ENCODE peak calls at places on chromosomes 1 and 21, in seven cellular contexts. F is endothelial cell, C is AG04450, S is astrocyte of the spinal cord, U is neural progenitor cell, Y is cardiac muscle cell, V is epithelial cell of esophagus. J is an unnamed sample.

GRCh38 chr1:43344267-43344666 is 6.6 kb downstream of the MPL start:
- DNase-seq in Y (no peak), F (no peak), V (no peak), C (no peak), S (no peak), U (no peak), J (no peak)

GRCh38 chr1:173862769-173863223 is 5.0 kb downstream of the GAS5 start:
- DNase-seq in V (no peak), Y (peak), S (no peak), C (no peak), F (no peak), U (no peak), J (no peak)

GRCh38 chr1:43205671-43206070 is 33.5 kb downstream of the CFAP57 start:
- DNase-seq in U (no peak), S (peak), V (peak), Y (peak), C (peak), F (no peak), J (no peak)

GRCh38 chr1:37561794-37562132 is 5.0 kb downstream of the DNALI1 start:
- DNase-seq in Y (peak), S (no peak), U (peak), C (no peak), F (peak), V (peak), J (peak)

GRCh38 chr1:117117697-117118096 is 3.9 kb downstream of the TRIM45 start:
- DNase-seq in Y (no peak), S (no peak), C (no peak), F (no peak), U (no peak), V (no peak), J (no peak)

GRCh38 chr1:51671527-51672325 is 54.8 kb downstream of the OSBPL9 start:
- DNase-seq in F (no peak), V (no peak), C (peak), U (no peak), Y (peak), S (peak), J (no peak)

GRCh38 chr21:36867506-36867905 is 99.0 kb downstream of the HLCS start:
- DNase-seq in Y (no peak), V (no peak), C (no peak), F (no peak), U (no peak), S (no peak), J (no peak)

GRCh38 chr1:68624233-68624632 is 127.4 kb upstream of the DEPDC1 start:
- DNase-seq in U (peak), S (peak), C (no peak), V (peak), Y (peak), F (no peak), J (no peak)

GRCh38 chr1:236489710-236490377 is 33.9 kb upstream of the LGALS8 start:
- DNase-seq in S (peak), C (no peak), Y (peak), V (peak), F (peak), U (peak), J (peak)

GRCh38 chr1:109783436-109783835 is 19.7 kb upstream of the EPS8L3 start:
- DNase-seq in V (peak), C (no peak), F (no peak), Y (peak), S (no peak), U (peak), J (no peak)

GRCh38 chr1:85601930-85602329 is 21.4 kb downstream of the CCN1 start:
- DNase-seq in V (no peak), S (no peak), F (no peak), Y (no peak), U (no peak), C (no peak), J (no peak)

GRCh38 chr1:227315500-227316346 is 2.6 kb downstream of the CDC42BPA start:
- DNase-seq in F (no peak), V (peak), C (no peak), Y (peak), U (peak), S (peak), J (no peak)

GRCh38 chr1:161088587-161089110 is 709 bp downstream of the NECTIN4 start:
- DNase-seq in U (no peak), S (peak), Y (no peak), F (no peak), V (peak), C (no peak), J (no peak)

GRCh38 chr1:222084048-222084447 is 342.2 kb upstream of the DUSP10 start:
- DNase-seq in C (no peak), F (no peak), Y (no peak), S (peak), U (no peak), V (no peak), J (no peak)
- TF ChIP-seq CTCF in C (no peak), F (no peak), Y (no peak), S (no peak), U (no peak), V (no peak), J (no peak)

GRCh38 chr1:66250075-66250474 is 283.9 kb upstream of the SGIP1 start:
- DNase-seq in F (no peak), S (no peak), V (no peak), U (no peak), C (no peak), Y (no peak), J (no peak)
- TF ChIP-seq CTCF in F (no peak), S (no peak), V (no peak), U (no peak), C (no peak), Y (no peak), J (no peak)

GRCh38 chr1:9126511-9126910 is 2.4 kb downstream of the GPR157 start:
- DNase-seq in C (no peak), Y (no peak), F (no peak), S (no peak), V (peak), U (no peak), J (no peak)

GRCh38 chr1:9127395-9128160 is 1.3 kb downstream of the GPR157 start:
- DNase-seq in F (no peak), U (peak), C (no peak), Y (no peak), S (no peak), V (peak), J (no peak)

GRCh38 chr1:9128161-9128519 is 762 bp downstream of the GPR157 start:
- DNase-seq in S (no peak), V (peak), C (no peak), Y (no peak), U (no peak), F (no peak), J (no peak)

GRCh38 chr1:9129391-9130041 is 614 bp upstream of the GPR157 start:
- DNase-seq in C (no peak), S (peak), F (peak), Y (peak), V (peak), U (peak), J (peak)

DNA sequence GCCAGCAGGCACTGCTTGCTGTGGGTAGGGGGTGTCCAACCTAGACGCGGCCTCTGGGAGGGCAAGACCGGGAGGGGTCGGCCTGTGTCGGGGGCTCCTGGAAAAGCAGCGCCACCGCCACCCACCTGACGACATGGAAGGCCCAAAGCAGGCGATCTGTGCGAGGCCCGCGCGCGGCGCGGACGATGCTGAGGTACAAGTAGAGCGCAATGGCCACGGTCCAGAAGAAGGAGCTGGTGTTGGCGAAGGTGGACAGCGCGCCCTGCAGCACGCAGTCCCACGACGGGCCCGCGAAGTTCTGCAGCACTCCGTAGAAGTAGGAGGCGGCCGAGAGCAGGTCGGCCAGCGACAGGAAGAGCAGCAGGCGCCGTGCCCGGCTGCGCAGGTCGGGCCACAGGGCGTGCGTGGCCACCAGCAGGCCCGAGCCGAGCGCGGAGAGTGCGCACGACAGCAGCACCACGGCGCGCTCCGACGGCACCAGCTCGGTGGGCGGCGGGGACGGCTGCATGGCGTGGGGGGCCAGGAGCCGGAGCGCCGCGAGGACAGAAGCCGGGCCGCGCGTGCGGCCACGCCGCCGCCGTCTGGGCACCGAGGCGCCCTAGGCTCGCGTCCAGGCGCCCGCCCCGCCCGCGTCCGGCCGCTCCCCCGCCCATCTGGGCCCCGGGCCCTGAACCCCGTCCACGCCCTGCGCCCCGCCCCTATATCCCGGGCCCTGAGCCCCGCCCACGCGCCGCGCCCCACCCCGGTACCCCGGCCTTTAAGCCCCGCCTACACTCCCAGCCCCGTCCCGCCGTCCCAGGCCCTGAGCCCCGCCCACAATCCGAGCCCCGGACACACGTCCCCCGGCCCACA is at the start of gene GPR157:
- DNase-seq in Y (peak), U (peak), C (no peak), S (peak), F (peak), V (peak), J (peak)
- TF ChIP-seq CTCF in Y (no peak), U (peak), C (peak), S (peak), F (no peak), V (peak), J (peak)

DNA sequence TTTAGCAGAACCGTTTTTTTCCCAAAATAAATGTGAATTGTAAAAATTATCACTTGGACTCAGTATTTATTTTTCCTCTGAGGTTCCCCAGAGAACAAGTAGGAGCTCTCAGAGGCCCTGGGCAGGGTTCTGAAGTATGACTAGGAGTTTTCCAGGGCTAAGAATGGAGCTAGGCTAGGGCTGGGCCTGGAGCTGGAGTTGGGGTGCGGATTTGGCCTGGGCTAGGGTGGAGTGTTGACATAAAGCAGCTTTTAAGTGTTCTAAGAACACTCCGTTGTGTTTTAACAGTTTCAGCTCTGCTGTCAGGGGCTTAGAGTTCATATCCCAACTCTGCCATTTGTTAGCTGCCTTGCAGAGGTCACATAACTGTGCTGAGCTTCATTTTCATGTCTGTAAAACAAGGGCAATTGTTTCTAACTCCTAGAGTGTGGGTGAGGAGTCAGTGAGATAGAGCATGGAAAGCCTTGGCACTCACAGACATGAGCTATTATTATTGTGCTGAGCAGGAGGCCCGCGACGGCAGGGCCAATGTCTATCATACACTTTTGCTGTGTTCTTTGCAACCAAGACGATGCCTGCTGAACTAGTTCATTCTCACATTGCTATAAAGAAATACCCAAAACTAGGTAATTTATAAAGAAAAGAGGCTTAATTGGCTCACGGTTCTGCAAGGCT is 51.1 kb downstream of the LACTBL1 start:
- DNase-seq in S (no peak), C (no peak), U (no peak), Y (no peak), F (no peak), V (no peak), J (no peak)
- TF ChIP-seq CTCF in S (no peak), C (no peak), U (no peak), Y (no peak), F (no peak), V (no peak), J (no peak)

GRCh38 chr1:53455592-53455991 is 3.6 kb upstream of the DMRTB1 start:
- DNase-seq in V (no peak), U (no peak), Y (no peak), C (no peak), S (no peak), F (no peak), J (no peak)

GRCh38 chr1:53450225-53450624 is 9.0 kb upstream of the DMRTB1 start:
- DNase-seq in V (no peak), S (no peak), C (no peak), U (peak), Y (no peak), F (no peak), J (no peak)

GRCh38 chr1:53458634-53459033 is 565 bp upstream of the DMRTB1 start:
- DNase-seq in V (no peak), Y (no peak), U (no peak), S (no peak), F (no peak), C (no peak), J (no peak)

GRCh38 chr1:53449693-53450092 is 9.5 kb upstream of the DMRTB1 start:
- DNase-seq in S (no peak), C (no peak), Y (no peak), V (no peak), U (peak), F (no peak), J (no peak)

DNA sequence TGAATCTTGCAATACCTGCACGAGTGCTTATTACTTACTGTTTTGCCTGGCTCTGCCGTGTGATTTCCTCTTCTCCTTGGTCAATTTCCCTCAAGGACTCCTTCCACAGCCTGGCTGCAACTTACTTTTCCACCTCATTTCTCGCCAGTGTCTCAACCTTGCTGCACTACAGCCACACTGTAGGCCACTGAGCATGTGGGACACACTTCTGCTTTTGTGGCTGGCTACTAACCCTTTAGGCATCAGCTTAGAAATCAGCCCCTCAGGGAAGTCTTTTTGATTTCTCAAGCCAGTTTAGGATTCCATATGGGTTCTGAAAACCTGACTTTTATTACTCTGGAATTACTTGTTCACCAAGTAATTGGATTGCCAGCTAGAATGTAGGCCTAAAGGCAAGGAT is 5.2 kb upstream of the DMRTB1 start:
- DNase-seq in C (no peak), U (no peak), F (no peak), V (no peak), S (no peak), Y (no peak), J (no peak)
- TF ChIP-seq CTCF in C (no peak), U (no peak), F (no peak), V (no peak), S (no peak), Y (no peak), J (no peak)